ENCODE peak calls at places on chromosomes 4 and X, in seven cellular contexts. Y is activated CD8-positive, alpha-beta memory T cell treated with anti-CD3 and anti-CD28 coated beads for 48 hours; J is choroid plexus epithelial cell; K is renal cortical epithelial cell; C is RCC 7860; E is activated T-helper 1 cell treated with Interleukin-2 at 50 U/mL for 16 hours; B is ACHN. D is an unnamed sample.

GRCh38 chr4:2254665-2255500 is 7.0 kb downstream of the MXD4 start:
- DNase-seq in Y (no peak), J (no peak), K (no peak), C (no peak), E (no peak), B (no peak), D (no peak)

GRCh38 chr4:147157860-147158701 is 212.4 kb upstream of the TTC29 start:
- DNase-seq in Y (no peak), J (peak), K (peak), C (no peak), E (no peak), B (peak), D (peak)

GRCh38 chrX:32871636-32872035 is 339.7 kb downstream of the DMD start:
- DNase-seq in Y (no peak), J (peak), K (peak), C (no peak), E (no peak), B (no peak), D (peak)

GRCh38 chrX:105647749-105648148 is 174.6 kb upstream of the NRK start:
- DNase-seq in Y (no peak), J (no peak), K (no peak), C (no peak), E (no peak), B (no peak), D (no peak)

GRCh38 chrX:74351760-74352159 is 47.8 kb downstream of the ZCCHC13 start:
- DNase-seq in Y (no peak), J (peak), K (no peak), C (no peak), E (no peak), B (no peak), D (peak)

GRCh38 chrX:150696836-150697235 is 3.6 kb downstream of the MTMR1 start:
- DNase-seq in Y (no peak), J (no peak), K (no peak), C (no peak), E (no peak), B (no peak), D (no peak)

GRCh38 chr4:125368161-125368560 is 53.4 kb downstream of the FAT4 start:
- DNase-seq in Y (no peak), J (peak), K (no peak), C (no peak), E (no peak), B (no peak), D (peak)

GRCh38 chr4:185741795-185742194 is 70.2 kb downstream of the SORBS2 start:
- DNase-seq in Y (no peak), J (no peak), K (no peak), C (no peak), E (no peak), B (no peak), D (no peak)

GRCh38 chr4:37641352-37641751 is 44.8 kb downstream of the RELL1 start:
- DNase-seq in Y (no peak), J (no peak), K (no peak), C (no peak), E (no peak), B (no peak), D (no peak)

GRCh38 chrX:57417827-57418226 is 131.3 kb downstream of the FAAH2 start:
- DNase-seq in Y (no peak), J (no peak), K (no peak), C (no peak), E (no peak), B (no peak), D (no peak)

GRCh38 chrX:69262036-69262905 is 97.0 kb upstream of the PJA1 start:
- DNase-seq in Y (no peak), J (peak), K (no peak), C (no peak), E (no peak), B (no peak), D (peak)

GRCh38 chrX:11423362-11423818 is 130.2 kb downstream of the AMELX start:
- DNase-seq in Y (no peak), J (peak), K (peak), C (peak), E (no peak), B (peak), D (peak)

GRCh38 chrX:123976671-123977316 is 15.3 kb downstream of the STAG2 start:
- DNase-seq in Y (no peak), J (peak), K (peak), C (peak), E (no peak), B (peak), D (peak)

GRCh38 chr4:3322059-3322550 is 29.3 kb downstream of the RGS12 start:
- DNase-seq in Y (no peak), J (peak), K (peak), C (no peak), E (no peak), B (no peak), D (peak)

GRCh38 chr4:133148690-133149363 is at the start of gene PCDH10:
- DNase-seq in Y (no peak), J (peak), K (peak), C (peak), E (no peak), B (peak), D (peak)

GRCh38 chrX:135973025-135973547 is 702 bp downstream of the MMGT1 start:
- DNase-seq in Y (no peak), J (peak), K (no peak), C (peak), E (no peak), B (peak), D (peak)

GRCh38 chr4:151661873-151662272 is 98.9 kb downstream of the GATB start:
- DNase-seq in Y (no peak), J (no peak), K (no peak), C (no peak), E (no peak), B (no peak), D (no peak)

GRCh38 chrX:2690856-2691542 is at the start of gene CD99:
- DNase-seq in Y (no peak), J (peak), K (peak), C (peak), E (peak), B (peak), D (peak)

GRCh38 chr4:6372649-6373525 is 99.5 kb downstream of the PPP2R2C start:
- DNase-seq in Y (no peak), J (peak), K (no peak), C (peak), E (no peak), B (peak), D (peak)

GRCh38 chrX:13381514-13381913 is 61.7 kb upstream of the ATXN3L start:
- DNase-seq in Y (no peak), J (peak), K (no peak), C (no peak), E (no peak), B (no peak), D (no peak)

GRCh38 chr4:177574446-177574845 is 132.2 kb upstream of the AGA start:
- DNase-seq in Y (no peak), J (peak), K (peak), C (peak), E (no peak), B (peak), D (peak)

GRCh38 chrX:31397119-31397518 is 325.3 kb upstream of the FTHL17 start:
- DNase-seq in Y (no peak), J (no peak), K (no peak), C (peak), E (no peak), B (peak), D (peak)

GRCh38 chrX:83819304-83819703 is 41.6 kb upstream of the CYLC1 start:
- DNase-seq in Y (no peak), J (no peak), K (no peak), C (no peak), E (no peak), B (no peak), D (no peak)

GRCh38 chr4:568351-568652 is 7.8 kb downstream of the TMEM271 start:
- DNase-seq in Y (no peak), J (no peak), K (no peak), C (no peak), E (no peak), B (no peak), D (no peak)

GRCh38 chr4:100022792-100023222 is 72.7 kb upstream of the H2AZ1 start:
- DNase-seq in Y (no peak), J (peak), K (no peak), C (no peak), E (no peak), B (no peak), D (no peak)

GRCh38 chr4:165700855-165701254 is 172.2 kb upstream of the TLL1 start:
- DNase-seq in Y (no peak), J (peak), K (no peak), C (no peak), E (no peak), B (peak), D (no peak)

GRCh38 chr4:153733751-153734448 is 25.9 kb downstream of the RNF175 start:
- DNase-seq in Y (no peak), J (no peak), K (no peak), C (no peak), E (no peak), B (no peak), D (no peak)